ENCODE peak calls at places on chromosomes 5 and 9, in four cellular contexts. G is astrocyte of the spinal cord, Q is GM12865, W is HL-60. B is an unnamed sample.

GRCh38 chr9:607417-607816 is 234.1 kb upstream of the DMRT1 start:
- DNase-seq in G (no peak), W (no peak), Q (no peak), B (no peak)

GRCh38 chr9:110977259-110977709 is 61.0 kb downstream of the LPAR1 start:
- DNase-seq in W (no peak), Q (peak; percentile 20), G (peak; percentile 86), B (no peak)

GRCh38 chr5:39501403-39501802 is 76.6 kb upstream of the DAB2 start:
- DNase-seq in Q (no peak), G (peak; percentile 85), W (no peak), B (no peak)

GRCh38 chr9:109972026-109973005 is 192.3 kb downstream of the PALM2AKAP2 start:
- DNase-seq in W (peak; percentile 35), Q (peak; percentile 84), G (no peak), B (no peak)

GRCh38 chr5:91384671-91385430 is 1.7 kb upstream of the ARRDC3 start:
- DNase-seq in G (peak; percentile 93), Q (peak; percentile 92), W (peak; percentile 54), B (peak; percentile 61)

GRCh38 chr9:374726-375125 is 160.1 kb downstream of the DOCK8 start:
- DNase-seq in W (no peak), G (no peak), Q (no peak), B (no peak)

GRCh38 chr5:175649967-175650366 is 7.9 kb upstream of the HRH2 start:
- DNase-seq in W (no peak), G (no peak), Q (no peak), B (no peak)

GRCh38 chr9:21553441-21553840 is 71.3 kb upstream of the IFNE start:
- DNase-seq in W (no peak), Q (no peak), G (no peak), B (no peak)

GRCh38 chr5:168925160-168925559 is 346.0 kb upstream of the PANK3 start:
- DNase-seq in W (no peak), G (no peak), Q (no peak), B (no peak)

GRCh38 chr9:130365323-130365721 is 79.4 kb upstream of the ASS1 start:
- DNase-seq in W (no peak), Q (no peak), G (no peak), B (no peak)

GRCh38 chr9:71758785-71759184 is 9.5 kb downstream of the CEMIP2 start:
- DNase-seq in Q (no peak), G (no peak), W (no peak), B (no peak)

GRCh38 chr5:62341783-62342475 is 35.9 kb downstream of the KIF2A start:
- DNase-seq in Q (peak; percentile 61), W (no peak), G (no peak), B (no peak)

GRCh38 chr9:110969971-110970381 is 68.3 kb downstream of the LPAR1 start:
- DNase-seq in G (peak; percentile 53), W (no peak), Q (no peak), B (no peak)

GRCh38 chr9:135612437-135612836 is 26.9 kb downstream of the GLT6D1 start:
- DNase-seq in G (no peak), Q (no peak), W (no peak), B (no peak)

GRCh38 chr5:4413996-4414395 is 726.1 kb upstream of the ADAMTS16 start:
- DNase-seq in Q (no peak), W (no peak), G (no peak), B (no peak)

GRCh38 chr5:111367081-111367480 is 142.9 kb downstream of the CAMK4 start:
- DNase-seq in Q (no peak), W (no peak), G (no peak), B (no peak)

DNA sequence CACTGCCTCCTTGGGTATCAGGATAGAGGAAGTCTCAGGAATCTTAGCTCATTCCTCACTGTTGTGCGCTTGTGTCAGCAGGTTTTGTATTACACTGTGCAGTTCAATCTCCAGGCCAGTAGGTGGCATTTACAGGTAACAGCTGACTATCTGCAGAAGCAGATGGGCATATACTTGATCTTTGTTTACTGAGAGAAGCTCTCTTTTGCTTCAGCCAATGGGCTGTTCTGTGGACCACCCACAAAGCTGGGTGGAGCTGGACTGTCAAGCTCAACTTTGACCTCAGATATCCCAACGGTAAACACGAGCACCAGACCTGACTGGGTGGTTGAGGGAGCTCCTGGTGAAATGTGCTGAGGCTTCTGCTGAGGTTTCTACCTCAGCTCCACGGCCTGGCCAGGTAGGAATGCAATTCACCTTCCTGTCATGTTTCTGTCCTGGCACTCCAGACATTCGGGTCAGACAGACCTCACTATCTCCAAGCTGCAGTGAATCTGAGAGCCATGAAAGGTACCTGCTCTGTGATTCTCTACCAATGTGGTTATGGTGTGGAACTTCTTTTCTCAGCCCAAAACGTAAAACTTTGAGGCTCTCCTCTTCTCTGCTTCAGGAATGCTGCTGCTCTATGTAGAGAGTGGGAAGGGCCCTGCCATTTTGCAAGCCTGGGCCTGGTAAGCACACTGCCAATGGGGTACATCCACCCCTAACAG is 167.9 kb upstream of the ACTBL2 start:
- DNase-seq in Q (peak; percentile 55), W (peak; percentile 9), G (peak; percentile 55), B (peak; percentile 68)
- TF ChIP-seq CTCF in Q (peak; percentile 79), W (peak; percentile 35), G (peak; percentile 76), B (peak; percentile 81)

GRCh38 chr5:162870966-162871365 is 566.4 kb upstream of the CCNG1 start:
- DNase-seq in G (no peak), W (no peak), Q (no peak), B (no peak)
- TF ChIP-seq CTCF in G (no peak), W (no peak), Q (no peak), B (no peak)

DNA sequence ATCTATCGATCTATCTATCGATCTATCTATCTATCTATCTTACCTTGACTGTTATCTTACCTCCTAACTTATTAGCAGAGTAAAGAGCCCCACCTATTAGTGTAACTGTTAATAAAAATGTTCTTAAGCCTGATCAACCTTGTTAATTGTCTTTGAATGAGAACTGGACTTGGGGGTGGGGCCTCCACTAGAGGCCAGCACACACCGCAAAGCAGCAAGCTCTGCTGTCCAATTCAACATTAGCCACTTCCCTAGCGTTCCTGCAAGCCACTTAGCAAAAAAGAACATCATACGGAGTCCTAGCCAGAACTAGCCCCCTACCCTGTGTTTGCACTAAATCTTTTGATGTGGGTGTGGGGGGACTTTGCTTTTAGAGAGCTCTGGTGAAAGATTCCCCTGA is 515.8 kb downstream of the KDM4C start:
- DNase-seq in Q (no peak), G (no peak), W (no peak), B (peak; percentile 24)
- TF ChIP-seq CTCF in Q (no peak), G (peak; percentile 20), W (no peak), B (peak; percentile 59)

GRCh38 chr5:109848130-109848529 is 158.4 kb downstream of the MAN2A1 start:
- DNase-seq in W (no peak), G (no peak), Q (no peak), B (no peak)
- TF ChIP-seq CTCF in W (no peak), G (no peak), Q (no peak), B (no peak)

GRCh38 chr5:55546991-55547390 is 12.2 kb upstream of the PLPP1 start:
- DNase-seq in G (no peak), Q (peak; percentile 21), W (no peak), B (no peak)
- TF ChIP-seq CTCF in G (no peak), Q (peak; percentile 17), W (no peak), B (no peak)

DNA sequence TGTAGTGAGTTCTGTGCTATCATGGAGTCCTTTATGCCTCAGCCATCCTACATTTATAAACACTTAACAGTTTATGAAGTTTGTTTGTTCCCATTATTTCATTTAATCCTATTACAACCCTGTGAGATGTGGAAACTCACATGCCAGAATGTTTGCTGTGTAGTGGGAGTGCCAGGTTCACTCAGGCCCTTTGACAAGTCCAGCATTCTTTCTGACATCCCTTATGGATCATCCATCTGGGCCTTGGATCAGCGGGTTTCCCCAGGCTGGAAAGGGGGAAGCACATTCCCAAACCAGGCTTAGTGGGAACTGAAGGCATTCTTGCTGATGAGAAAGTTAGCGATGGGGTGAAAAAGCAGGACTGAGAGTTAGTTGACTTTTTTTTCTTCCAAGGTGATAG is 128.1 kb upstream of the OTULINL start:
- DNase-seq in G (no peak), W (no peak), Q (no peak), B (no peak)
- TF ChIP-seq CTCF in G (no peak), W (no peak), Q (no peak), B (no peak)

GRCh38 chr9:114270120-114270975 is 52.5 kb upstream of the ORM1 start:
- DNase-seq in W (no peak), G (no peak), Q (no peak), B (no peak)

GRCh38 chr9:114273461-114273881 is 49.4 kb upstream of the ORM1 start:
- DNase-seq in Q (no peak), G (no peak), W (no peak), B (peak; percentile 53)

GRCh38 chr9:114274217-114274616 is 48.7 kb upstream of the ORM1 start:
- DNase-seq in W (no peak), G (no peak), Q (no peak), B (peak; percentile 4)

GRCh38 chr9:114272739-114273431 is 50.0 kb upstream of the ORM1 start:
- DNase-seq in W (no peak), Q (no peak), G (no peak), B (peak; percentile 85)

DNA sequence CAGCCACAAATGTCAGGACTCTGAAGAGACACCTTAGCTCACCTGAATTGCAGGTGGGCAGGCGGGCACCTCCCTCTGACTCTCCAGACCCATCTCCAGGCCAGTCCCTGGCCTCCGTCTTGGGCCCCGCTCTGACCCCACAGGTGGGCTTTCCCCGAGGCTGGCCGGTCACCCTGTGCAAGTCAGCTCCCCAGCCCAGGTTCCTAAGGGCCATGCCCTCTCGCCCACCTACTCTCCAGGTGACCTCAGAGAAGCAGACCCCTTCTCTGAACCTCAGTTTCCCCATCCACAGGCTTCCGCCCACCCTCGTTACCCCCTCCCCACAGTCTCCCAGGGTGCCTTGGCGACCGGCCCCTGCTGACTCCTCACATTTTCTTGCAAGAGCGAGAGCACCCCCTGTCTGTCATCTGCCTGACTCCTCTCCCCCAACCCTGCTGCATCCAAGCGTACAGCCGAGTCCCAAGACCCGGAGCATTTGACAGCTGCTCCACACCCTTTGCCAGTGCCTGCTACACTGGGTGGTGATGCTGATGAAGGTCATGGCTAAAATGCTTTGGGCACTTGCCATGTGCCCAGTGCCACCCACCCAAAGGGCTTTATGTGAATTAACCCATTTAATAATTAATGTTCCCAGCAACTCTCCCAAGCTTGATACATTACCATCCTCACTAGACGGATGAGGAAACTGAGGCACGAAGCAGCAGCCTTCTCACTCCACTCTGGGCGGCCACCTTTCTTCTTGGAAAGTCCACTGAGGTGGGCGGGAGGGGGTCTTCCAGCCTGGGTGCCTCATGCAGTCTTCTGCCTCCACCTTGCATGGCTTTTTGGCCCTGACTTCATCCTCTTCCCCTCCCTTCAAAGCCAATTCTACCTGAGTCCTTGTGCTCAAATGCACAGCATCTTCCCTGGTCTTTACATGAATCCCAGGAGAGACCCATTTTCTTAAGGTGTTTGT is 51.1 kb upstream of the ORM1 start:
- DNase-seq in W (peak; percentile 12), Q (no peak), G (peak; percentile 71), B (peak; percentile 90)
- TF ChIP-seq CTCF in W (peak; percentile 2), Q (no peak), G (peak; percentile 67), B (peak; percentile 84)

DNA sequence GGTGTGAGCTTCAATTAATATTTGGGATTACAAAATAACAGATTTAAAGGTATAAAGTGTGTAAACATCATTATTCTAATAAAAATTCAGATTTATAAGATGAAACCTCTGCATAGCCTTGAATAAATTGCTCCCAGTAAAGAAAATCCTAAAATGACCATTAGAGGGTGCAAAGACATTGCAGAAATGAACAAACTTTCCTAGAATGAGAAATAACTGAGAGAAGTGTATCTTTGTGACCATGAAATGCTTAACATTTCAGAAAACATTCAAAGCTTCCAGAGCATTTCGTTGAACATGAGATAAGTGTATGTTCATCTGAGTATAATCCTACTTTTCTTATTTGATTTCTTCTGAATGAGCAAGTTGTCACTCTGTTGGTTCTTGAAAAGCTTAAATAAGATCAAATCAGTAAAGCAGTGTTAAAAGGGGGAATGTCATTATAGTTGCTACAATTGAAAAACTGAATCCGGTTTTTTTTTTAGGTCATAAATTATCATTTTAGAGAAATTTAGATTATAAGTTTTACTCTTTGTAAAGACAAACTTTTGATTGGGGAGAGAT is 24.7 kb upstream of the NUDT12 start:
- DNase-seq in Q (no peak), W (no peak), G (peak; percentile 59), B (no peak)
- TF ChIP-seq CTCF in Q (no peak), W (no peak), G (peak; percentile 46), B (no peak)

B was measured in WERI-Rb-1.